ENCODE peak calls at places on chromosomes 13 and 19, in ten cellular contexts. I, P, L, A, C, U, W, G, E and R are unnamed samples.

GRCh38 chr19:16403151-16403977 is 68.4 kb downstream of the EPS15L1 start:
- ATAC-seq in W (no peak), G (no peak), U (no peak), P (peak), E (peak), I (peak), L (peak), A (no peak), C (no peak), R (no peak)

GRCh38 chr13:79710376-79710775 is 229.4 kb downstream of the NDFIP2 start:
- ATAC-seq in A (no peak), P (no peak), L (no peak), G (no peak), E (no peak), U (no peak), I (no peak), C (no peak), W (no peak), R (no peak)

GRCh38 chr19:19860756-19861390 is 4.8 kb upstream of the ZNF253 start:
- ATAC-seq in E (peak), U (peak), I (no peak), A (peak), P (peak), C (peak), W (peak), L (no peak), G (peak), R (peak)

GRCh38 chr19:18021121-18021755 is 13.3 kb downstream of the ARRDC2 start:
- ATAC-seq in W (no peak), G (peak), A (peak), U (peak), P (peak), I (peak), L (peak), E (peak), C (no peak), R (peak)

GRCh38 chr13:112702983-112703379 is 13.1 kb downstream of the ATP11A start:
- ATAC-seq in A (no peak), W (no peak), E (no peak), I (no peak), P (no peak), U (no peak), G (no peak), C (no peak), L (no peak), R (no peak)

GRCh38 chr19:6616011-6616410 is 25.1 kb upstream of the CD70 start:
- ATAC-seq in I (no peak), G (no peak), C (no peak), P (no peak), A (peak), L (no peak), E (no peak), U (no peak), W (no peak), R (peak)

GRCh38 chr13:110388141-110388943 is 81.3 kb downstream of the COL4A2 start:
- ATAC-seq in P (peak), C (no peak), G (no peak), A (no peak), E (peak), U (no peak), I (peak), W (no peak), L (peak), R (no peak)

GRCh38 chr19:23410155-23410554 is 14.9 kb upstream of the ZNF91 start:
- ATAC-seq in I (no peak), G (no peak), W (no peak), A (no peak), E (no peak), C (no peak), L (no peak), P (no peak), U (no peak), R (no peak)

GRCh38 chr13:98848736-98849135 is 96.3 kb upstream of the SLC15A1 start:
- ATAC-seq in L (no peak), C (no peak), G (no peak), U (no peak), I (no peak), W (no peak), P (no peak), A (no peak), E (no peak), R (no peak)

GRCh38 chr13:46797468-46798237 is 692 bp upstream of the ESD start:
- ATAC-seq in C (no peak), L (no peak), E (no peak), P (no peak), G (no peak), W (peak), U (no peak), I (no peak), A (no peak), R (no peak)

GRCh38 chr19:7787141-7787540 is 24.1 kb downstream of the CLEC4M start:
- ATAC-seq in A (no peak), U (no peak), W (no peak), L (peak), G (no peak), I (peak), C (no peak), E (peak), P (peak), R (no peak)